ENCODE peak calls at places on chromosome 16, in four cellular contexts. One of them, this sample, is unnamed.

GRCh38 chr16:67928561-67929364 is 2.9 kb downstream of the CTRL start:
- DNase-seq in H1: no peak
- DNase-seq in mesenchymal stem cell: peak; percentile 65
- DNase-seq in H9: peak; percentile 83
- DNase-seq in this sample: peak; percentile 48

GRCh38 chr16:73735018-73735417 is 561.6 kb upstream of the PSMD7 start:
- DNase-seq in mesenchymal stem cell: peak; percentile 32
- DNase-seq in H1: no peak
- DNase-seq in H9: no peak
- DNase-seq in this sample: no peak

GRCh38 chr16:75193265-75193650 is 13.7 kb downstream of the CTRB2 start:
- DNase-seq in H1: no peak
- DNase-seq in mesenchymal stem cell: no peak
- DNase-seq in H9: no peak
- DNase-seq in this sample: no peak

GRCh38 chr16:46583036-46583435 is 38.1 kb downstream of the SHCBP1 start:
- DNase-seq in H9: no peak
- DNase-seq in H1: no peak
- DNase-seq in mesenchymal stem cell: no peak
- DNase-seq in this sample: no peak

GRCh38 chr16:68781784-68782183 is 44.7 kb downstream of the CDH1 start:
- DNase-seq in H9: no peak
- DNase-seq in mesenchymal stem cell: no peak
- DNase-seq in H1: no peak
- DNase-seq in this sample: no peak

GRCh38 chr16:10579575-10579964 is 828 bp downstream of the EMP2 start:
- DNase-seq in H1: no peak
- DNase-seq in mesenchymal stem cell: peak; percentile 4
- DNase-seq in H9: no peak
- DNase-seq in this sample: peak; percentile 18

GRCh38 chr16:15032547-15033308 is 23.1 kb downstream of the NTAN1 start:
- DNase-seq in H1: no peak
- DNase-seq in mesenchymal stem cell: peak; percentile 65
- DNase-seq in H9: peak; percentile 10
- DNase-seq in this sample: no peak

GRCh38 chr16:3150346-3151218 is 15.8 kb downstream of the ZNF213 start:
- DNase-seq in mesenchymal stem cell: peak; percentile 97
- DNase-seq in H9: peak; percentile 97
- DNase-seq in H1: peak; percentile 96
- DNase-seq in this sample: peak; percentile 99

GRCh38 chr16:56675685-56676210 is 6.1 kb downstream of the MT1H start:
- DNase-seq in H1: no peak
- DNase-seq in H9: peak; percentile 86
- DNase-seq in mesenchymal stem cell: no peak
- DNase-seq in this sample: no peak

GRCh38 chr16:9457215-9457614 is 365.8 kb downstream of the HAPSTR1 start:
- DNase-seq in mesenchymal stem cell: no peak
- DNase-seq in H9: no peak
- DNase-seq in H1: no peak
- DNase-seq in this sample: no peak

GRCh38 chr16:8966781-8967436 is 3.2 kb upstream of the USP7 start:
- DNase-seq in H9: no peak
- DNase-seq in mesenchymal stem cell: no peak
- DNase-seq in H1: no peak
- DNase-seq in this sample: no peak

DNA sequence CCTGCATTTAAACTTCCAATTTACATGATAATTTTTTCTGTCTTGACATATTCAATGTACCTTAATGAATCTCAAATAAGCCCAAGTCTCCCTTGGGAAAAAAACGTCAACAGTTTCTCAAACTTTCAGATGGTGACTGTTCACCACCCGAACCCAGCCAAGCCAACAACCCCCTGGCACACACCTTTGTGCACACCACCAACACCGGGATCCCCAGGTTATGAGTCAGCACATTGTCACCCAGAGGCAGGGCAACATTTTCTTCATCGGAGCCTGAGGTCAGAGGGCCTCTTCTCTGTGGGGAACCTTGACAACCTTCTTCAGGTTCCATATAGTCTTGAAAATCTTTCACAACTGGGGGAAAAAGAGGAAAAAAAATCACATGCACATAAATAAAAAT is 15.5 kb downstream of the DYNC1LI2 start:
- DNase-seq in H1: no peak
- DNase-seq in mesenchymal stem cell: no peak
- DNase-seq in H9: no peak
- DNase-seq in this sample: no peak
- H2BK12ac ChIP-seq in H1: no peak overlapping the region
- H2BK12ac ChIP-seq in mesenchymal stem cell: no peak overlapping the region
- H2BK12ac ChIP-seq in H9: no peak overlapping the region
- H2BK12ac ChIP-seq in this sample: no peak overlapping the region

GRCh38 chr16:30065943-30066881 is 652 bp downstream of the ALDOA start:
- DNase-seq in mesenchymal stem cell: no peak
- DNase-seq in H1: no peak
- DNase-seq in H9: no peak
- DNase-seq in this sample: no peak

GRCh38 chr16:30066882-30067583 is 1.5 kb downstream of the ALDOA start:
- DNase-seq in H1: no peak
- DNase-seq in H9: no peak
- DNase-seq in mesenchymal stem cell: no peak
- DNase-seq in this sample: no peak

GRCh38 chr16:30064746-30065111 is 831 bp upstream of the ALDOA start:
- DNase-seq in H9: peak; percentile 78
- DNase-seq in H1: no peak
- DNase-seq in mesenchymal stem cell: no peak
- DNase-seq in this sample: peak; percentile 38

GRCh38 chr16:30063893-30064745 is 1.4 kb upstream of the ALDOA start:
- DNase-seq in H9: peak; percentile 77
- DNase-seq in mesenchymal stem cell: peak; percentile 49
- DNase-seq in H1: no peak
- DNase-seq in this sample: no peak

DNA sequence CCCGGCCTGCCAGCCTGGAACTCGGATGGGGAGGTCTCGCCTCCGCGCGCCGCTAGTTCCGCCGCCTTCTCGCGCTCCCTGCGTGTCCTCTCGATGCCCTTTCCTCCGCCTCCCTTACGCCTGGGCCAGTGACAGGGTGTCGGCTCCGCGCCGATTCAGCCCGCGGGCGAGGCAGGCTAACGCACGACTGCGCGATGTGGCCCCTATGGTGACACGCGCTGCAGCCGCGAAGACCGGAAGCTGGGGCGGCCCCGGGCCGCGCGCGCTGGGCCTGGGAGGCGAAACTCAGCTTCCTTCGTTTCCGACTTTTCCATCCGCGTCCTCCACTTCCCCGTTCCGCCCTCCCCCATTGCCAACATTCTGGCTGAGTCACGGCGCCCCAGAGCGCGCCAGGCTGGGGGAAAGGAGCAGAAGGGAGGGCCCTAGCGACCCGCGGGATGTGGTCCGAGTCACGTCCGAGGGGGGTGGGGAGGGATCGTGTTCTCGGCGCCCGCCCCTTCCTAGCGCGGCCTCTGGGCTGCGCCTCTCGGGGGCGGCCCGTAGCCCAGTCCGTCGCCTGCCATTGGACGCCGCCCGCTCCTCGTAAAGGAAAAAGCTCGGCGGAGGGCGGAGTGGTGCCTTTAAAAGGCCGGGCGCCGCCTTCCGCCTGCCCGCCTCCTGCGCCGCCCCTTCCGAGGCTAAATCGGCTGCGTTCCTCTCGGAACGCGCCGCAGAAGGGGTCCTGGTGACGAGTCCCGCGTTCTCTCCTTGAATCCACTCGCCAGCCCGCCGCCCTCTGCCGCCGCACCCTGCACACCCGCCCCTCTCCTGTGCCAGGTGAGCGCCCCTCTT is at the start of gene ALDOA:
- DNase-seq in H9: peak; percentile 95
- DNase-seq in mesenchymal stem cell: peak; percentile 99
- DNase-seq in H1: peak; percentile 89
- DNase-seq in this sample: peak; percentile 95
- H2BK12ac ChIP-seq in H9: no peak within 1 kb of the TSS
- H2BK12ac ChIP-seq in mesenchymal stem cell: peak within 1 kb of the TSS; percentile 86
- H2BK12ac ChIP-seq in H1: peak within 1 kb of the TSS; percentile 92
- H2BK12ac ChIP-seq in this sample: peak within 1 kb of the TSS; percentile 12

GRCh38 chr16:30559690-30560089 is 1.5 kb upstream of the ZNF764 start:
- DNase-seq in mesenchymal stem cell: no peak
- DNase-seq in H9: no peak
- DNase-seq in H1: no peak
- DNase-seq in this sample: no peak
- H2BK12ac ChIP-seq in mesenchymal stem cell: no peak overlapping the region
- H2BK12ac ChIP-seq in H9: no peak overlapping the region
- H2BK12ac ChIP-seq in H1: no peak overlapping the region
- H2BK12ac ChIP-seq in this sample: no peak overlapping the region

DNA sequence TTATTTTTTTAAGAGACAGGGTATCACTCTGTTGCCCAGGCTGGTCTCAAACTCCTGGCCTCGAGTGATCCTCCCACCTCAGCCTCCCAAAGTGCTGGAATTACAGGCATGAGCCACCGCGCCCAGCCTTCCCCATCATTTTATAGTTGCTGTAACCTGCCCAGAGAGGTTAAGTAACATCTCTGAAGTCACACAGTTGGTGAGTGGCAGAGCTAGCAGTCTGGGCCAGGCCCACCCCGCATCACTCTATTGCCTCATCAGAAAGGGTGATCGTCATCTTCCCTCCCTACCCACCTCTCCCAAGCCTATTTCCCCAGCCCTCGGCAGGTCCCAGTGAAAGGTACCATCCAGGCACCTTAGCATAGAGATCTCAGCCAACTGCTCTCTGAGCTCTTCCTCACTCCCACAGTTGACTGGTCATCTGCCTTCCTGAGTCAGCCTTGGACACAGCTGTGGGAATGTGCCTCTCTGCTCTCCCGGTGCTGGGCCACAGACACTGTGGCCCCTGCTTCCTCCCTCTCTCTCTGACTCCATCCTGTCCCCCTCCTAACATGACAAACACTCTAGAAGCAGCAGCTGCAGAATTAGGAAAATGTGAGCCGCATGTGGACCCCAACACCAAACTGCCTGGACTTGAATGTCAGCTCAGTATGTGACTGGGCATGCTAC is 57.1 kb downstream of the SCNN1B start:
- DNase-seq in H9: no peak
- DNase-seq in mesenchymal stem cell: no peak
- DNase-seq in H1: no peak
- DNase-seq in this sample: no peak
- H2BK12ac ChIP-seq in H9: no peak overlapping the region
- H2BK12ac ChIP-seq in mesenchymal stem cell: no peak overlapping the region
- H2BK12ac ChIP-seq in H1: no peak overlapping the region
- H2BK12ac ChIP-seq in this sample: no peak overlapping the region

GRCh38 chr16:85349413-85350145 is 237.3 kb upstream of the CIBAR2 start:
- DNase-seq in H1: no peak
- DNase-seq in H9: no peak
- DNase-seq in mesenchymal stem cell: no peak
- DNase-seq in this sample: no peak
- H2BK12ac ChIP-seq in H1: no peak overlapping the region
- H2BK12ac ChIP-seq in H9: no peak overlapping the region
- H2BK12ac ChIP-seq in mesenchymal stem cell: peak overlapping the region; percentile 100
- H2BK12ac ChIP-seq in this sample: no peak overlapping the region

DNA sequence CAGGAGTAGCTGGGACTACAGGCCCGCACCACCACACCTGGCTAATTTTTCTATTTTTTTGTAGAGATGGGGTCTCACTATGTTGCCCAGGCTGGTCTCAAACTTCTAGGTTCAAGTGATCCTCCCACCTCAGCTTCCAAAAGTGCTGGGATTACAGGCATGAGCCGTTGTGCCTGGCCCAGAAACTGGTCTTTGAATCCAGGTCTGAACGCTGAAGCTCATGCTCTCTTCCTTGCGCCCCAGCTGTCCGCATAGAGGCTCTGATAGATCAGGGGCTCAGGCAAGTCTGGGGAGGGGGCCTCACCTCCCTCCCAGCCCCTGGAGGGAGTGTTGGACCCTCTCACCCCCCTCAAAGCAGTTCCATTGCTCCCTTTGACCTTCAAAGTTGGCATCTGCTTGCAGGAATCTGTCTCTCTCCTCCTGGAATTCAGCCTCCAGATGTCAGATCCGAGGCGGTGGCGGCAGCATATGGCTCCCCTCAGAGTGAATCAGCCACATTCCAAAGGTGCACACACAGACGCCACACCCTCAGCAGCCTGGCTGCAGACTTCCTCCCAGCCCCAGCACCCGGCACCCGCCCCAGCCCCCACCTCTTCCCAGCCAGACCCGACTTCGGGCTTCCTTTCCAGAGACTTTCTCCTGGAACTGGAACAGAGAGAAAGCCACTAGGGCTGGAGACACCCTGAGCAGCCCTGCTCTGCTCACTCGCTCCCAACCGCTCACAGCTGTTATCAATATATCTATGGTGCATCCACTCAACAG is 16.9 kb upstream of the GLIS2 start:
- DNase-seq in H9: peak; percentile 90
- DNase-seq in H1: no peak
- DNase-seq in mesenchymal stem cell: peak; percentile 90
- DNase-seq in this sample: no peak
- H2BK12ac ChIP-seq in H9: no peak overlapping the region
- H2BK12ac ChIP-seq in H1: peak overlapping the region; percentile 39
- H2BK12ac ChIP-seq in mesenchymal stem cell: peak overlapping the region; percentile 89
- H2BK12ac ChIP-seq in this sample: no peak overlapping the region

DNA sequence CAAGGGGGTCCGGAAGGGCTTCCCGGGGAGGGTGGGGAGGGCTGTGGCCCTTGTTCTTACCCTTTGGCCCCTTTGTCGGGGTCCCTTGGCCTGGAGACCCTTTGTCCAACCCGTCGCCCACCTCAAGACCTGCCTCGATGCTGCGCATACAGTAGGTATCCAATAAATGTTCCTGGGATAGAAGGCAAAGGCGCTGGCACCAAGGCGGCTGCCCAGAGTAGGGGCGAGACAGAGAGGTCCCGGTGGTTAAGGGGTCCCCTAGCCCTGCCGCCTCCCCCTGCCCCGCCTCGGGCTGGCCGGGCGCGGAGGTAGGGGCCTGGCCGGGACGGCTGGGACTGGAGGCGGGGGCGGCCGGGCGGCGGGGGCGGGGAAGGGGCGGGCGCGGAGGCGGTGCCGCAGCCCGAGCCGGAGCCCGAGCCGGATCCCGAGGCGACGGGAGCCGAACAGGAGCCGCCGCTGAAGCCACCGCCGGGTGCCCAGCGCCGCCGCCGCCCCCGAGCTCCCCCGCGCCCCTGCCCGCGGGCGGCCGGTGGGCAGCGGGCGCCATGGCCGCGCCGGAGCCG is at the start of gene NHERF2:
- DNase-seq in H9: no peak
- DNase-seq in H1: no peak
- DNase-seq in mesenchymal stem cell: peak; percentile 40
- DNase-seq in this sample: no peak
- H2BK12ac ChIP-seq in H9: no peak within 1 kb of the TSS
- H2BK12ac ChIP-seq in H1: peak within 1 kb of the TSS; percentile 96
- H2BK12ac ChIP-seq in mesenchymal stem cell: peak within 1 kb of the TSS; percentile 84
- H2BK12ac ChIP-seq in this sample: peak within 1 kb of the TSS; percentile 63

GRCh38 chr16:82753821-82754220 is 127.1 kb downstream of the CDH13 start:
- DNase-seq in mesenchymal stem cell: no peak
- DNase-seq in H9: no peak
- DNase-seq in H1: no peak
- DNase-seq in this sample: no peak

GRCh38 chr16:82750078-82750477 is 123.3 kb downstream of the CDH13 start:
- DNase-seq in mesenchymal stem cell: peak; percentile 47
- DNase-seq in H1: no peak
- DNase-seq in H9: no peak
- DNase-seq in this sample: no peak

GRCh38 chr16:82744958-82745357 is 118.2 kb downstream of the CDH13 start:
- DNase-seq in mesenchymal stem cell: no peak
- DNase-seq in H9: no peak
- DNase-seq in H1: no peak
- DNase-seq in this sample: no peak

GRCh38 chr16:82751020-82751419 is 124.3 kb downstream of the CDH13 start:
- DNase-seq in H9: no peak
- DNase-seq in mesenchymal stem cell: peak; percentile 11
- DNase-seq in H1: no peak
- DNase-seq in this sample: no peak

GRCh38 chr16:82748026-82748425 is 121.3 kb downstream of the CDH13 start:
- DNase-seq in H1: no peak
- DNase-seq in H9: no peak
- DNase-seq in mesenchymal stem cell: peak; percentile 45
- DNase-seq in this sample: no peak
- H2BK12ac ChIP-seq in H1: no peak overlapping the region
- H2BK12ac ChIP-seq in H9: no peak overlapping the region
- H2BK12ac ChIP-seq in mesenchymal stem cell: no peak overlapping the region
- H2BK12ac ChIP-seq in this sample: no peak overlapping the region